ENCODE peak calls at places on chromosomes 5 and 9, in six cellular contexts. Y is mesendoderm, H is SJSA1, J is pancreas, I is AG10803, F is heart left ventricle. Q is an unnamed sample.

GRCh38 chr5:178941361-178941760 is 363 bp downstream of the ZNF454 start:
- DNase-seq in Y (no peak), H (no peak), J (peak; percentile 63), I (no peak), F (peak; percentile 13), Q (no peak)

GRCh38 chr5:168528521-168529360 is at the start of gene FBLL1:
- DNase-seq in Y (peak; percentile 65), H (peak; percentile 51), J (peak; percentile 70), I (peak; percentile 7), F (no peak), Q (no peak)

GRCh38 chr5:1299961-1300360 is 5.1 kb upstream of the TERT start:
- DNase-seq in Y (no peak), H (peak; percentile 43), J (peak; percentile 39), I (no peak), F (no peak), Q (no peak)

GRCh38 chr9:116073826-116074225 is 79.8 kb upstream of the PAPPA start:
- DNase-seq in Y (no peak), H (no peak), J (no peak), I (peak; percentile 73), F (no peak), Q (no peak)

GRCh38 chr5:145941096-145941676 is 4.8 kb downstream of the SH3RF2 start:
- DNase-seq in Y (no peak), H (no peak), J (no peak), I (peak; percentile 18), F (no peak), Q (no peak)

GRCh38 chr5:58318468-58318867 is 141.4 kb downstream of the PLK2 start:
- DNase-seq in Y (no peak), H (no peak), J (no peak), I (peak; percentile 37), F (no peak), Q (no peak)

GRCh38 chr5:142141463-142141862 is 32.9 kb downstream of the NDFIP1 start:
- DNase-seq in Y (no peak), H (no peak), J (no peak), I (no peak), F (no peak), Q (no peak)

GRCh38 chr9:107681988-107682387 is 192.4 kb upstream of the KLF4 start:
- DNase-seq in Y (peak; percentile 19), H (no peak), J (no peak), I (no peak), F (no peak), Q (no peak)

GRCh38 chr5:115627295-115627825 is 1.5 kb upstream of the TMED7 start:
- DNase-seq in Y (no peak), H (no peak), J (no peak), I (no peak), F (no peak), Q (no peak)

GRCh38 chr5:163634061-163634460 is 128.6 kb downstream of the MAT2B start:
- DNase-seq in Y (no peak), H (no peak), J (no peak), I (no peak), F (no peak), Q (no peak)

GRCh38 chr9:133997584-133997983 is 5.5 kb upstream of the VAV2 start:
- DNase-seq in Y (no peak), H (no peak), J (no peak), I (no peak), F (no peak), Q (no peak)
- H3K4me3 ChIP-seq in Y (no peak overlapping the region), H (no peak overlapping the region), J (no peak overlapping the region), I (no peak overlapping the region), F (no peak overlapping the region), Q (no peak overlapping the region)

GRCh38 chr5:25066239-25066638 is 421.5 kb upstream of the CDH10 start:
- DNase-seq in Y (no peak), H (no peak), J (no peak), I (no peak), F (no peak), Q (no peak)
- H3K4me3 ChIP-seq in Y (no peak overlapping the region), H (no peak overlapping the region), J (no peak overlapping the region), I (no peak overlapping the region), F (no peak overlapping the region), Q (no peak overlapping the region)

GRCh38 chr5:2748180-2748840 is 3.2 kb downstream of the IRX2 start:
- DNase-seq in Y (no peak), H (no peak), J (no peak), I (peak; percentile 11), F (no peak), Q (no peak)
- H3K4me3 ChIP-seq in Y (no peak overlapping the region), H (no peak overlapping the region), J (no peak overlapping the region), I (peak overlapping the region; percentile 81), F (no peak overlapping the region), Q (no peak overlapping the region)

DNA sequence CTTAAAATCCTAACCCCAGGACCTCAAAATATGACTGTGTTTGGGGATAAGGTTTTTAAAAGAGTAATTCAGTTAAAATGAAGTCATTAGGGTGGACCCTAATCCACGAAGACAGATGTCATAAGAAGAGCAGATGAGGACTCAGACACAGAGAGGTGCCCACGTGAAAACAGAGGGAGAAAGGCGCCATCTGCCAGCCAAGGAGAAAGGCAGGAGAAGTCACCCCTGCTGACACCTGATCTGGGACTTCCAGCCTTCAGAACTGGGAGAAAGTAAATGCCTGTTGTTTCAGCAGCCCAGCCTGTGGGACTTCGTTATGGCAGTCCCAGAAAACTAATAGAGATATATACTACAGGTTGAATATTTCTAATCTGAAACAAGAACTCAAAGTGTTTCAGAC is 67.4 kb downstream of the ROR2 start:
- DNase-seq in Y (no peak), H (no peak), J (no peak), I (no peak), F (no peak), Q (no peak)
- H3K4me3 ChIP-seq in Y (no peak overlapping the region), H (no peak overlapping the region), J (no peak overlapping the region), I (no peak overlapping the region), F (no peak overlapping the region), Q (no peak overlapping the region)